ENCODE peak calls at places on chromosome 1, in four cellular contexts. I is kidney epithelial cell, Q is neural crest cell, N is progenitor cell of endocrine pancreas. K is an unnamed sample.

GRCh38 chr1:7004181-7004580 is 218.9 kb downstream of the CAMTA1 start:
- DNase-seq in I (no peak), Q (no peak), N (no peak), K (no peak)

GRCh38 chr1:15245593-15246325 is 1.3 kb upstream of the FHAD1 start:
- DNase-seq in I (no peak), Q (no peak), N (no peak), K (no peak)

GRCh38 chr1:65284229-65284628 is 25.1 kb upstream of the DNAJC6 start:
- DNase-seq in I (no peak), Q (no peak), N (no peak), K (no peak)

GRCh38 chr1:154546264-154547043 is 12.0 kb downstream of the UBE2Q1 start:
- DNase-seq in I (no peak), Q (peak; percentile 53), N (peak; percentile 29), K (peak; percentile 72)

GRCh38 chr1:56189946-56190920 is 389.1 kb downstream of the PLPP3 start:
- DNase-seq in I (no peak), Q (peak; percentile 16), N (no peak), K (peak; percentile 2)

GRCh38 chr1:11768821-11769220 is 6.8 kb downstream of the C1orf167 start:
- DNase-seq in I (no peak), Q (no peak), N (no peak), K (no peak)

GRCh38 chr1:201648066-201648910 is 109.4 kb downstream of the NAV1 start:
- DNase-seq in I (no peak), Q (peak; percentile 47), N (peak; percentile 19), K (no peak)

GRCh38 chr1:159554681-159555080 is 18.9 kb upstream of the OR10J5 start:
- DNase-seq in I (no peak), Q (no peak), N (no peak), K (no peak)

GRCh38 chr1:209302777-209303642 is 280.5 kb upstream of the CAMK1G start:
- DNase-seq in I (no peak), Q (no peak), N (no peak), K (no peak)

GRCh38 chr1:193479187-193479586 is 292.8 kb upstream of the B3GALT2 start:
- DNase-seq in I (no peak), Q (no peak), N (no peak), K (peak; percentile 87)

DNA sequence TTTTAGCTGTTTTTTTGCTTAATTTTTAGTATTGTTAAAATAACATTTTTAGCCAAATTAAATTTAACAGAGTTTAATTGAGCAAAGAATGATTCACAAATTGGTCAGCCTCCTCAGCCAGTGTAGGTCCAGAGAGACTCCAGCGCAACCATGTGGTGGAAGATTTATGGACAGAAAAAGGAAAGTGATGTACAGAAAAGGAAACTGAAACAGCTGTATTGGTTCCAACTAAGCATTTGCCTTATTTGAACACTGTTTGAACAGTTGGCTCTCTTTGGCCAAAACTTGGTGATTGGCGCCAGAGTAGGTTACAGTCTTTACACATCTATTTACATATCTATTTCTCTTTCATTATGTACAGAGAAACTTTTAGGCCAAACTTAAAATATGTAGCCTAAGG is 19.4 kb downstream of the RPS6KC1 start:
- DNase-seq in I (peak; percentile 5), Q (no peak), N (no peak), K (peak; percentile 19)
- TF ChIP-seq CTCF in I (peak; percentile 11), Q (no peak), N (no peak), K (peak; percentile 33)

DNA sequence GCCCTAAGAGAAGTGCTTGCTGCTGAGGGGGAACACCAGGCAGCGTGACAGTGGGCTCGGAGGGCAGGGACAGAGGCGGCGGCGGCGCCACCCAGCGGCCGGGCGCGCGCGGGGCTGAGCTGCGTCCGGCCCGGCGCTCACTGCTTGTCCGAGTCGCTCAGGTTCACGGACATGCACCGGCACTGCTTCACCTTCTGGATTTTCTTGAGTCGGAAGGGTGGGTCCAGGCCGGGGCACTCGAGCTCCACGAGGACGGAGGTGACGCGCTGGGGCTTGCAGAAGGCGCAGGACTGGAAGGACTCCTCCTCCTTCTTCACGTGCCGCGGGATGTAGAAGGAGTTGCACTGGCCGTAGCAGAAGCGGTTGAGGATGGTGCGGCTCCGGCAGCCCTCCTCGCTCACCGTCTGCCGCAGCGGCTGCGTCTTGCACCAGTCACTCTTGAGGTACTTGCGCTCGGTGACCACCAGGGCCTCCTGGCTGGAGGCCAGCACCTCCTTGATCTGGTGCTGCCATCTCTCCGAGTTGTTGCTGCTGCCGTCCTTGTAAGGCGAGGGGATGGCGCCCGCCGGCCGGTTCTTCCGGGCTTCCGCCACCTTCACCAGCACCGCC is 119.0 kb downstream of the GREM2 start:
- DNase-seq in I (no peak), Q (peak; percentile 50), N (peak; percentile 29), K (no peak)
- TF ChIP-seq CTCF in I (peak; percentile 31), Q (peak; percentile 59), N (peak; percentile 51), K (no peak)

DNA sequence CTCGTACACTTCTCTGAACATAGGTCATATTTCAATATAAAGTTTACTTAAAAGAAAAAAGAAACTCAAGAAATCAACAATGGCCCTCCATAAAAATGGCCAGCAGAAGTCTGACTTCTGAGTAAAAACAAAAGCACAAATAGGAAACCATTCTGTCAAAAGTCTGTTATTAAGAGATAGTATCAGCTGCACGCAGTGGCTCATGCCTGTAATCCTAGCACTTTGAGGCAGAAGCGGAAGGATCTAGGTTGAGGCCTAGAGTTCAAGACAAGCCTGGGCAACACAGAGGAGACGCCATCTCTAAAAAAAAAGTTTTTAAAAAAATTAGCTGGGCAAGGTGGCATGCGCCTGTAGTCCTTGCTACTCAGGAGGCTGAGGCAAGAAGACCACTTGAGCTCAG is 67.3 kb downstream of the PUM1 start:
- DNase-seq in I (no peak), Q (no peak), N (no peak), K (no peak)
- TF ChIP-seq CTCF in I (no peak), Q (no peak), N (no peak), K (no peak)

GRCh38 chr1:233777571-233777970 is 126.9 kb upstream of the SLC35F3 start:
- DNase-seq in I (no peak), Q (no peak), N (no peak), K (no peak)
- TF ChIP-seq CTCF in I (no peak), Q (no peak), N (no peak), K (no peak)

GRCh38 chr1:67850151-67850551 is 16.9 kb upstream of the GNG12 start:
- DNase-seq in I (no peak), Q (peak; percentile 7), N (no peak), K (peak; percentile 25)
- TF ChIP-seq CTCF in I (peak; percentile 49), Q (peak; percentile 76), N (peak; percentile 71), K (peak; percentile 85)

GRCh38 chr1:17109897-17110554 is 9.2 kb downstream of the PADI2 start:
- DNase-seq in I (no peak), Q (peak; percentile 29), N (no peak), K (no peak)

GRCh38 chr1:17113973-17114372 is 5.3 kb downstream of the PADI2 start:
- DNase-seq in I (no peak), Q (no peak), N (no peak), K (no peak)

GRCh38 chr1:17110555-17110926 is 8.7 kb downstream of the PADI2 start:
- DNase-seq in I (no peak), Q (no peak), N (no peak), K (no peak)

GRCh38 chr1:17112076-17112475 is 7.2 kb downstream of the PADI2 start:
- DNase-seq in I (no peak), Q (no peak), N (no peak), K (no peak)

DNA sequence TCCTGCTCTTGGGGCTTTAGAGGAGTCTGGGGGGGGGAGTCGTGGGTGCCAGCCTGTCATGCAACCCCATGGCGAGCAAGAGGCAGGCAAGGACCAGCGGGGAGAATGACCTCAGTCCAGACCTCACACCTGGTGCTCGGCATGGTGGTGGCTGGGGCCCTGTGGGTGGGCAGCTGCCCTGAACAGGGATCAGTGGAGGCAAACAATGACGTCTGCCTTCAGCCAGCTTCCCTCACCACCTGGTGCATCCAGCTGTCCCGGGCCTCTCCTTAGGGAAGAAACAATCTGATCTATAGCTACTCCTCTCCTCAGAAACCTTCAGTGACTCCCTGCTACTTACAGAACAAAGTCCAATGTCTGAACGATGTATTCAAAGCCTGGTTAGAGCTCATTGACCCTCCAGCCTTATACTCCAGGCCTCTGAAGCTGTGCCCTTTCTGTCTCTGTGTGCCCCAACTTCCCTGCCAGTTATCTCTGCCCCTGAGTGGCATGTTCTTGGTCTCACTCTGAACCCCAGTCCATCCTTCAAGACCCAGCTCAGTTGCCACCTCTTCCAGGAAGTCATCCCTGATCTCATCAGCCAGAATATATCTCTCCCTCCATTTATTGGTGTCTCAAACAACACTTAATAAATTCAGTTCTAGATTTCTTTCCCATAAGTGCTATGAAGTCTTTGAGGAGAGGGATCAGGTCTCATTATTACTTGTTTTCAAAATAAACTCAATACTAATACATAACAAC is 6.6 kb downstream of the PADI2 start:
- DNase-seq in I (no peak), Q (no peak), N (no peak), K (no peak)
- TF ChIP-seq CTCF in I (no peak), Q (no peak), N (no peak), K (no peak)

K was measured in OCI-LY7.